ENCODE peak calls at places on chromosomes 7 and 10, in five cellular contexts. K is HFF-Myc, S is lower lobe of right lung, O is stomach, H is type B pancreatic cell. I is an unnamed sample.

GRCh38 chr10:132037676-132037975 is 28.1 kb upstream of the JAKMIP3 start:
- DNase-seq in K (no peak), S (no peak), O (no peak), H (no peak), I (no peak)

GRCh38 chr7:150969483-150969874 is 8.6 kb downstream of the KCNH2 start:
- DNase-seq in K (no peak), S (no peak), O (no peak), H (no peak), I (peak)

GRCh38 chr7:37421820-37422219 is 26.8 kb downstream of the ELMO1 start:
- DNase-seq in K (no peak), S (no peak), O (no peak), H (no peak), I (no peak)

GRCh38 chr7:48105045-48105444 is 16.0 kb downstream of the UPP1 start:
- DNase-seq in K (no peak), S (no peak), O (no peak), H (no peak), I (no peak)

GRCh38 chr7:74412061-74412460 is 41.6 kb upstream of the GTF2IRD1 start:
- DNase-seq in K (no peak), S (no peak), O (no peak), H (no peak), I (no peak)

GRCh38 chr7:27442446-27442845 is 199.8 kb downstream of the EVX1 start:
- DNase-seq in K (peak), S (no peak), O (no peak), H (no peak), I (no peak)

GRCh38 chr7:18386590-18386989 is 109.0 kb upstream of the HDAC9 start:
- DNase-seq in K (no peak), S (no peak), O (no peak), H (no peak), I (no peak)

GRCh38 chr10:97542169-97543024 is 30.2 kb upstream of the ANKRD2 start:
- DNase-seq in K (peak), S (no peak), O (peak), H (no peak), I (no peak)

GRCh38 chr10:20995123-20995978 is 98.2 kb upstream of the NEBL start:
- DNase-seq in K (no peak), S (no peak), O (no peak), H (no peak), I (no peak)

GRCh38 chr10:99808285-99808684 is 25.8 kb downstream of the ABCC2 start:
- DNase-seq in K (no peak), S (no peak), O (no peak), H (no peak), I (no peak)

GRCh38 chr7:96136600-96137239 is 185.2 kb downstream of the SLC25A13 start:
- DNase-seq in K (no peak), S (no peak), O (no peak), H (no peak), I (no peak)

GRCh38 chr10:4740471-4740870 is 85.5 kb upstream of the AKR1E2 start:
- DNase-seq in K (no peak), S (no peak), O (no peak), H (no peak), I (no peak)

GRCh38 chr7:129401968-129402860 is 32.0 kb upstream of the STRIP2 start:
- DNase-seq in K (no peak), S (no peak), O (no peak), H (no peak), I (no peak)

GRCh38 chr10:24618401-24618800 is 105.3 kb downstream of the ARHGAP21 start:
- DNase-seq in K (no peak), S (no peak), O (no peak), H (no peak), I (no peak)

GRCh38 chr10:14186245-14186644 is 144.5 kb downstream of the FRMD4A start:
- DNase-seq in K (no peak), S (no peak), O (no peak), H (no peak), I (no peak)

GRCh38 chr7:39084344-39084743 is 106.6 kb downstream of the POU6F2 start:
- DNase-seq in K (no peak), S (no peak), O (no peak), H (no peak), I (no peak)

GRCh38 chr7:39085189-39085588 is 107.5 kb downstream of the POU6F2 start:
- DNase-seq in K (no peak), S (no peak), O (no peak), H (no peak), I (no peak)

GRCh38 chr7:39085590-39086049 is 107.9 kb downstream of the POU6F2 start:
- DNase-seq in K (no peak), S (no peak), O (no peak), H (no peak), I (peak)

GRCh38 chr7:39086638-39087360 is 109.1 kb downstream of the POU6F2 start:
- DNase-seq in K (no peak), S (no peak), O (no peak), H (no peak), I (peak)

DNA sequence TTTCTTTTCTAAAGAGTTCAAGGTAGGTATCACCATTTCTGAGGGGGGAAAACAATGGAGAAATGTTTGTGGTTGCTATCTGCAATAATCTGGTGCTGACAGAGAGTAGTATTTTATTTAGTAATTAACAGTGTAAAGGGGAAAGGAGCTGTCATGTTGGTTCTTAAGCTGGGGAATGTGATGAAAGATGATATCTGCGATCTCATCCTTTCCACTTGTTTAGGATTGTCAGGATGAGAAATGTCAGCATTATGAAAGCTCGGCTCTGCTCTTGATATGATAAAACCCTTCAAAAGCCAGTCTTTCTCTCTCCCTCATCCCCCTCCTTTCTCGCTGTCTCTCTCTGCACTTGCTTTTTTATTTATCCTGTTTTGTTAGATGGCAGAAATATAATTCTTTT is 106.1 kb downstream of the POU6F2 start:
- DNase-seq in K (no peak), S (no peak), O (no peak), H (no peak), I (no peak)
- TF ChIP-seq CTCF in K (no peak), S (no peak), O (no peak), H (no peak), I (no peak)

GRCh38 chr10:11775412-11775811 is 33.2 kb downstream of the ECHDC3 start:
- DNase-seq in K (no peak), S (no peak), O (no peak), H (no peak), I (no peak)

GRCh38 chr10:11772575-11773288 is 30.6 kb downstream of the ECHDC3 start:
- DNase-seq in K (no peak), S (no peak), O (no peak), H (no peak), I (no peak)

GRCh38 chr10:11776080-11776479 is 33.9 kb downstream of the ECHDC3 start:
- DNase-seq in K (no peak), S (no peak), O (no peak), H (no peak), I (no peak)

DNA sequence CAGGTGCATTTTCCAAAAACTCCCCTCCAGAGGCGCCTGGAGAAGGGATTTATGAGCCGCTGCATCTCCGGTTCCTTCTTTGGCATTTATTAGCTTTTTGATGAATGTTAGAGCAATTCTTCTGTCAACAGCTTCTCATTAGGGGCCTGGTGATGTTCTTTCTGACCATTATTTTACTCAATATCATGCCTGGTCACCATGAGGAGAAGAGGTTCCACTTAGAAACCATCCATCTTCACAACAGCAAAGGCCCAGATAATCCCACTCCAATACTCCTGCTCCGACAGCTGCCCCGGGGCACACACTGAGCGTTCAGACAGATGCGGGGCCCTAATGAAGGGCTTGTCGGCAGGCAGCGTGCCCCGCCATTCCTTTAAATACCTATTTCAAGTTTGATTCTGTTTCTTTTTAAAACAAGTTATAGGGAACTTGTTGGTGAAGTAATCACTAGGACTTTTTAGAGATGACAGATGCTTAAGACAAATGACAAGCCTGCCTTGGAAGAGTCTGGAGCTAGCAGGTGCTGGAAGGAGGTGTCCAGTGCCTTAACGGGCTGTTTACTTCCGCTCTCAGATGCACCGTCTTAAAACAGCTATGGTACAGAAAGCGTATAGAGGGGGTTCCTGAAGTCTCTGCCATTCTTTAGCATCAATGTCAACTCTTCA is 31.7 kb downstream of the ECHDC3 start:
- DNase-seq in K (no peak), S (no peak), O (no peak), H (no peak), I (no peak)
- TF ChIP-seq CTCF in K (no peak), S (no peak), O (no peak), H (no peak), I (no peak)

DNA sequence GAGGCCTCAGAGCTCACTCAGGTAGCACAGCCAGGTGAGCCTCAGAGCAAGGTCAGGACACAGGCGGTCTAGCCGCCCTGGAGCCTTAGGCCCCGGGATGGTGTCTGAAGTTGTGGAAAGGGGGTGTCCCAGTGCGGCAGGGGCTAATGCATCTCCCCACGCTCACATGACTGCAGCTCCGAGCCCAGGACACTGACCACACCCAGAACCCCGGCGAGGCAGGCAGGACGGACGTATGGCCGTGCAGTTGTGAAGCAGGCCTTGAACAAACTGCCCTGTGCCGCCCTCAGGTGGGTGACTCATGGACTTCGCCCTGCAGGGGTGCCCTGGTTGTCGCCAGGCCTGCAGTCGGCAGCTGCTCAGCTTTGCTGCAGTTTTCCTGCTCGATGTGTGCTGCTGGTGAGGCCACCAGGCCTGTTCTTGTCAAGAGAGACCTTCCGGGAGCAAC is 5.0 kb upstream of the PRKAR1B start:
- DNase-seq in K (no peak), S (peak), O (peak), H (peak), I (peak)
- TF ChIP-seq CTCF in K (no peak), S (peak), O (peak), H (no peak), I (peak)

GRCh38 chr10:50498465-50498864 is 125.3 kb downstream of the SGMS1 start:
- DNase-seq in K (no peak), S (no peak), O (no peak), H (no peak), I (no peak)

GRCh38 chr10:50504389-50504788 is 119.4 kb downstream of the SGMS1 start:
- DNase-seq in K (no peak), S (no peak), O (no peak), H (no peak), I (no peak)

GRCh38 chr10:50503661-50504320 is 120.0 kb downstream of the SGMS1 start:
- DNase-seq in K (no peak), S (no peak), O (no peak), H (no peak), I (no peak)

GRCh38 chr10:50501478-50501877 is 122.3 kb downstream of the SGMS1 start:
- DNase-seq in K (no peak), S (no peak), O (no peak), H (no peak), I (no peak)

GRCh38 chr10:50501899-50502556 is 121.7 kb downstream of the SGMS1 start:
- DNase-seq in K (no peak), S (no peak), O (no peak), H (no peak), I (no peak)
- TF ChIP-seq CTCF in K (no peak), S (no peak), O (no peak), H (no peak), I (no peak)

GRCh38 chr7:80133361-80134104 is 1.1 kb upstream of the GNAI1 start:
- DNase-seq in K (no peak), S (no peak), O (no peak), H (no peak), I (no peak)
- TF ChIP-seq CTCF in K (no peak), S (no peak), O (no peak), H (no peak), I (no peak)

DNA sequence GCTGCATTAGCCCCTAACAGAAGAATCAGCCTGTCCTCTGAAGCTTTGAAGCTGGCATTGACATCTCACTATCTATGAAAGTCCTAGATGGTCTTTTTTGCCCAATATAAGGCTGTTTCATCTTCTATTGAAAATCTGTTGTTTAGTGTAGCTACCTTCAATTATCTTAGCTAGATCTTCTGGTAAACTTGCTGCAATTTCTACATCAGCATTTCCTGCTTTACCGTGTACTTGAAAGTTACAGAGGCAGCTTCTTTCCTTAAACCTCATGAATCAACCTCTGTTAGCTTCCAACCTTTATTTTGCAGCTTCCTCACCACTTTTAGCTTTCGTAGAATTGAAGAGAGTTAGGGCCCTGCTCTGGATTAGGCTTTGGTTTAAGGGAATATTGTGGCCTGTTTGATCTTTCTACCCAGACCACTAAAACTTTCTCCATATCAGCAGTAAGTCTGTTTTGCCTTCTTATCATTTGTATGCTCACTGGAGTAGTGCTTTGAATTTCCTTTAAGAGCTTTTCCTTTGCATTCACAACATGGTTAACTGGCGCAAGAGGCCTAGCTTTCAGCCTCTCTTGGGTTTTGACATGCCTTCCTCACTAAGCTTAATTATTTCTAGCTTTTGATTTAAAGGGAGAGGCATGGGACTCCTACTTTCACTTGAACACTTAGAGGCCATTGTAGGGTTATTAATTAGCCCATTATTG is 32.5 kb downstream of the ARID5B start:
- DNase-seq in K (no peak), S (no peak), O (no peak), H (no peak), I (no peak)
- TF ChIP-seq CTCF in K (no peak), S (no peak), O (no peak), H (no peak), I (no peak)

GRCh38 chr10:114876169-114876568 is 54.6 kb downstream of the FHIP2A start:
- DNase-seq in K (no peak), S (no peak), O (no peak), H (no peak), I (no peak)

GRCh38 chr10:114877301-114877644 is 55.7 kb downstream of the FHIP2A start:
- DNase-seq in K (no peak), S (no peak), O (no peak), H (no peak), I (no peak)

GRCh38 chr10:114872519-114873087 is 51.0 kb downstream of the FHIP2A start:
- DNase-seq in K (no peak), S (no peak), O (no peak), H (no peak), I (no peak)

GRCh38 chr10:114876602-114877300 is 55.2 kb downstream of the FHIP2A start:
- DNase-seq in K (peak), S (peak), O (peak), H (no peak), I (peak)

GRCh38 chr10:114874827-114875541 is 53.4 kb downstream of the FHIP2A start:
- DNase-seq in K (no peak), S (no peak), O (no peak), H (no peak), I (peak)
- TF ChIP-seq CTCF in K (peak), S (no peak), O (no peak), H (peak), I (no peak)

I was measured in glutamatergic neuron.